ENCODE peak calls at places on chromosomes 3 and 15, in ten cellular contexts. E is Panc1; G is mucosa of descending colon; J is activated naive CD8-positive, alpha-beta T cell treated with anti-CD3 and anti-CD28 coated beads, Interleukin-2, amount 50 U/mL, for 24 hours; S is upper lobe of left lung; M is activated CD8-positive, alpha-beta T cell treated with anti-CD3 and anti-CD28 coated beads for 36 hours; W is left colon; Z is lower lobe of right lung; A is T-helper 17 cell; F is Right ventricle myocardium superior. L is an unnamed sample.

GRCh38 chr3:39121626-39122025 is 14.1 kb downstream of the TTC21A start:
- ATAC-seq in W (no peak), F (no peak), G (no peak), A (no peak), J (no peak), M (no peak), E (no peak), S (no peak), Z (no peak), L (no peak)

GRCh38 chr3:32256206-32256605 is 17.7 kb downstream of the CMTM8 start:
- ATAC-seq in S (no peak), G (no peak), W (no peak), Z (no peak), E (no peak), M (no peak), J (no peak), A (no peak), F (no peak), L (peak)

GRCh38 chr3:161366067-161366466 is 5.2 kb downstream of the SPTSSB start:
- ATAC-seq in A (no peak), J (no peak), W (no peak), S (no peak), M (no peak), Z (no peak), F (no peak), E (no peak), G (no peak), L (no peak)

GRCh38 chr3:190294030-190294429 is 28.2 kb downstream of the CLDN1 start:
- ATAC-seq in E (no peak), S (no peak), F (no peak), J (no peak), G (no peak), A (no peak), Z (no peak), M (no peak), W (no peak), L (no peak)

GRCh38 chr3:81910244-81910852 is 148.9 kb upstream of the GBE1 start:
- ATAC-seq in W (no peak), A (no peak), J (no peak), G (peak), E (no peak), S (peak), M (peak), Z (peak), F (peak), L (no peak)

GRCh38 chr15:91186892-91187644 is 87.0 kb downstream of the SV2B start:
- ATAC-seq in W (no peak), G (no peak), E (no peak), M (no peak), J (no peak), A (no peak), F (no peak), Z (no peak), S (no peak), L (no peak)

GRCh38 chr3:147702499-147702898 is 293.3 kb downstream of the ZIC1 start:
- ATAC-seq in S (no peak), G (no peak), F (peak), W (no peak), M (no peak), Z (no peak), A (no peak), J (no peak), E (no peak), L (no peak)

GRCh38 chr15:94582368-94582767 is 351.0 kb downstream of the MCTP2 start:
- ATAC-seq in J (peak), Z (peak), A (no peak), E (peak), W (peak), F (peak), S (no peak), M (peak), G (peak), L (peak)

GRCh38 chr3:194890086-194890485 is 204.4 kb downstream of the FAM43A start:
- ATAC-seq in S (no peak), E (no peak), Z (no peak), G (no peak), F (no peak), W (no peak), A (no peak), J (no peak), M (no peak), L (no peak)

GRCh38 chr3:71785594-71786472 is 885 bp upstream of the PROK2 start:
- ATAC-seq in A (no peak), F (no peak), M (no peak), Z (no peak), S (no peak), J (no peak), W (no peak), G (no peak), E (no peak), L (no peak)

GRCh38 chr3:68088216-68088615 is 433.8 kb upstream of the SUCLG2 start:
- ATAC-seq in G (peak), S (no peak), Z (no peak), F (no peak), W (no peak), M (peak), J (peak), A (peak), E (no peak), L (no peak)

GRCh38 chr3:14267976-14268375 is 89.4 kb downstream of the LSM3 start:
- ATAC-seq in M (no peak), A (no peak), Z (no peak), J (no peak), S (no peak), G (no peak), W (no peak), E (peak), F (no peak), L (peak)

GRCh38 chr3:61674595-61674994 is 113.2 kb downstream of the PTPRG start:
- ATAC-seq in F (no peak), G (no peak), A (no peak), W (no peak), J (no peak), M (no peak), Z (no peak), E (no peak), S (no peak), L (no peak)

GRCh38 chr3:191529992-191530391 is 69.0 kb downstream of the PYDC2 start:
- ATAC-seq in A (no peak), Z (no peak), W (no peak), M (no peak), G (no peak), F (no peak), E (no peak), J (no peak), S (no peak), L (no peak)